ENCODE peak calls at places on chromosomes 4 and X, in five cellular contexts. M, N, E, S and U are unnamed samples.

GRCh38 chr4:158667651-158668198 is 4.0 kb downstream of the C4orf46 start:
- DNase-seq in M (no peak), N (no peak), E (no peak), S (peak; percentile 22), U (no peak)

GRCh38 chr4:122827258-122827887 is 742 bp downstream of the FGF2 start:
- DNase-seq in M (no peak), N (no peak), E (peak; percentile 60), S (peak; percentile 36), U (no peak)

GRCh38 chr4:52726821-52727580 is 24.2 kb downstream of the ERVMER34-1 start:
- DNase-seq in M (no peak), N (no peak), E (no peak), S (no peak), U (no peak)

GRCh38 chr4:1255151-1255550 is 6.2 kb upstream of the CTBP1 start:
- DNase-seq in M (no peak), N (no peak), E (no peak), S (no peak), U (no peak)

GRCh38 chr4:3307891-3308575 is 15.2 kb downstream of the RGS12 start:
- DNase-seq in M (no peak), N (no peak), E (no peak), S (no peak), U (no peak)

GRCh38 chr4:165336743-165337142 is 9.3 kb downstream of the MSMO1 start:
- DNase-seq in M (no peak), N (no peak), E (no peak), S (no peak), U (no peak)

GRCh38 chr4:78079701-78080430 is 22.7 kb downstream of the FRAS1 start:
- DNase-seq in M (no peak), N (no peak), E (no peak), S (no peak), U (no peak)

GRCh38 chrX:9340619-9341304 is 124.1 kb upstream of the TBL1X start:
- DNase-seq in M (peak; percentile 58), N (no peak), E (peak; percentile 19), S (no peak), U (no peak)

GRCh38 chr4:84342161-84342560 is 156.9 kb downstream of the NKX6-1 start:
- DNase-seq in M (no peak), N (no peak), E (no peak), S (no peak), U (no peak)

GRCh38 chr4:10571896-10572295 is 112.7 kb downstream of the CLNK start:
- DNase-seq in M (peak; percentile 18), N (no peak), E (no peak), S (no peak), U (no peak)

GRCh38 chrX:152428089-152428488 is 23.0 kb downstream of the GABRA3 start:
- DNase-seq in M (peak; percentile 71), N (no peak), E (no peak), S (no peak), U (no peak)

GRCh38 chrX:136598631-136599030 is 49.3 kb upstream of the CD40LG start:
- DNase-seq in M (no peak), N (no peak), E (no peak), S (no peak), U (no peak)

GRCh38 chr4:3573131-3573530 is 40.9 kb upstream of the LRPAP1 start:
- DNase-seq in M (no peak), N (no peak), E (no peak), S (no peak), U (no peak)

GRCh38 chrX:26347171-26347570 is 131.2 kb downstream of the MAGEB5 start:
- DNase-seq in M (no peak), N (no peak), E (no peak), S (no peak), U (no peak)

GRCh38 chrX:2693526-2694002 is 2.5 kb downstream of the CD99 start:
- DNase-seq in M (no peak), N (no peak), E (no peak), S (no peak), U (no peak)

GRCh38 chr4:144615182-144615581 is 30.8 kb upstream of the HHIP start:
- DNase-seq in M (peak; percentile 43), N (no peak), E (no peak), S (no peak), U (no peak)

GRCh38 chr4:117800636-117801035 is 233.7 kb upstream of the NDST3 start:
- DNase-seq in M (no peak), N (no peak), E (no peak), S (no peak), U (no peak)

GRCh38 chr4:38531126-38531737 is 132.8 kb upstream of the KLF3 start:
- DNase-seq in M (peak; percentile 3), N (no peak), E (no peak), S (peak; percentile 40), U (peak; percentile 4)

GRCh38 chr4:158964728-158965124 is 138.2 kb upstream of the RAPGEF2 start:
- DNase-seq in M (no peak), N (no peak), E (no peak), S (no peak), U (no peak)

GRCh38 chrX:118904664-118905063 is 69.8 kb upstream of the LONRF3 start:
- DNase-seq in M (no peak), N (no peak), E (no peak), S (no peak), U (no peak)

GRCh38 chrX:149073464-149073863 is 431.6 kb downstream of the IDS start:
- DNase-seq in M (no peak), N (no peak), E (no peak), S (no peak), U (no peak)

GRCh38 chr4:140238353-140239041 is 84.5 kb upstream of the MAML3 start:
- DNase-seq in M (peak; percentile 74), N (peak; percentile 79), E (peak; percentile 87), S (peak; percentile 84), U (peak; percentile 63)

GRCh38 chr4:69894221-69894620 is 34.3 kb upstream of the SULT1E1 start:
- DNase-seq in M (no peak), N (no peak), E (no peak), S (no peak), U (no peak)

GRCh38 chrX:25343060-25343459 is 327.3 kb upstream of the ARX start:
- DNase-seq in M (no peak), N (no peak), E (no peak), S (no peak), U (no peak)

GRCh38 chr4:120517966-120518365 is 404.6 kb downstream of the PRDM5 start:
- DNase-seq in M (peak; percentile 65), N (peak; percentile 10), E (no peak), S (no peak), U (peak; percentile 48)

GRCh38 chr4:122914292-122914904 is 8.0 kb downstream of the NUDT6 start:
- DNase-seq in M (no peak), N (no peak), E (no peak), S (no peak), U (peak; percentile 29)

GRCh38 chr4:123102897-123103489 is 180.6 kb upstream of the NUDT6 start:
- DNase-seq in M (peak; percentile 33), N (no peak), E (no peak), S (peak; percentile 50), U (no peak)

GRCh38 chrX:32191316-32191715 is 1020.0 kb downstream of the DMD start:
- DNase-seq in M (no peak), N (no peak), E (no peak), S (no peak), U (no peak)

GRCh38 chr4:120043828-120044227 is 22.8 kb downstream of the MAD2L1 start:
- DNase-seq in M (no peak), N (no peak), E (no peak), S (no peak), U (no peak)

GRCh38 chrX:70426286-70427278 is 3.5 kb downstream of the GDPD2 start:
- DNase-seq in M (no peak), N (no peak), E (no peak), S (no peak), U (no peak)

GRCh38 chrX:70423937-70424336 is 823 bp downstream of the GDPD2 start:
- DNase-seq in M (no peak), N (no peak), E (no peak), S (no peak), U (no peak)

GRCh38 chrX:70421618-70422017 is 1.5 kb upstream of the GDPD2 start:
- DNase-seq in M (no peak), N (no peak), E (no peak), S (no peak), U (no peak)

GRCh38 chrX:70424801-70425200 is 1.7 kb downstream of the GDPD2 start:
- DNase-seq in M (no peak), N (no peak), E (no peak), S (no peak), U (no peak)

GRCh38 chrX:70422886-70423336 is at the start of gene GDPD2:
- DNase-seq in M (peak; percentile 38), N (no peak), E (no peak), S (peak; percentile 52), U (no peak)
- H3K27ac ChIP-seq in M (no peak within 1 kb of the TSS), N (no peak within 1 kb of the TSS), E (no peak within 1 kb of the TSS), S (no peak within 1 kb of the TSS), U (no peak within 1 kb of the TSS)

GRCh38 chr4:128385199-128385598 is 97.6 kb upstream of the PGRMC2 start:
- DNase-seq in M (peak; percentile 4), N (no peak), E (no peak), S (no peak), U (no peak)

GRCh38 chr4:128387600-128388351 is 100.2 kb upstream of the PGRMC2 start:
- DNase-seq in M (peak; percentile 53), N (no peak), E (no peak), S (no peak), U (no peak)

GRCh38 chr4:128385683-128386304 is 98.2 kb upstream of the PGRMC2 start:
- DNase-seq in M (peak; percentile 57), N (no peak), E (no peak), S (no peak), U (no peak)

GRCh38 chr4:128388352-128388630 is 100.7 kb upstream of the PGRMC2 start:
- DNase-seq in M (peak; percentile 8), N (no peak), E (no peak), S (no peak), U (no peak)

DNA sequence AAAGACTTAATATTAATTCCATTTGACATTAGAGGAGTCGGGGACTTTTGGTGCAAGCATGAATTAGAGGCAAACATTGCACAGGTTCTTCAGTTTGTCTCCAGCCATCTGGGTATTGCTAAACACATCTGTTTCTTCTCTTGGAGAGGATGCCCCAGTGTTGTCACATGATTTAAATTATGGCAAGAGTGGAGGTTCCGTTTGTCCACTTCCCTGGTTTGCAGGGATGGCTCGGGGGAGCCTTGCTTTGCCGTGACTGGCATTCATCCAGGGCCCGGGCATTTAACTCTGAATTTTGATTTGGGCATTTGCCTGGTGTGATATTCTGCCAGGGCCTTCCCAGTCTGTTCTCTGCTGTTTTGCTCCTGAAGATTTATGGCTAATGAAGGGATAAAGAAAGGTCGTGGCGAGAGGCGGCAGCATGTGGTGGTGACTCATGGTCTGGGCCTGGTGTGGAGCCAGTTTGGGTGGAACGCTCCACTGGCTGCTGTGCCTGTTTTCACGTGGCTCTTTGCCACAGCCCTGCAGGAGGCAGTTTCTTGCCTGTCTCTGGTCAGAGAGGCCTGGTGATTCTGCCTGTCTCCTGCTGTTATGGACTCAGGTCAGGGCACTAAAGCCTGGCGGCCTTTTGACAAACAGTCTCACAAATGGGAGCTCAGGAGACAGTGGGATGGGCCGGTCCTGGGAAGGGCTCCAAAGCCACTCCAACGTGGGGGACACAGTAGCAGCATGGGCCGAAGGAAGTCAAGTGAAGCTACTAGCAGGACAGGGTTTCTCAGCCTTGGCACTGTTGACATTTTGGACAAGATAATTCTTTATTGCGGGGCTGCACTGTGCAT is 99.4 kb upstream of the PGRMC2 start:
- DNase-seq in M (peak; percentile 98), N (peak; percentile 69), E (peak; percentile 84), S (no peak), U (peak; percentile 91)
- TF ChIP-seq CTCF in M (no peak), N (no peak), E (no peak), S (peak; percentile 20), U (peak; percentile 13)

GRCh38 chr4:112509243-112510190 is 6.5 kb downstream of the NEUROG2 start:
- DNase-seq in M (peak; percentile 11), N (no peak), E (no peak), S (no peak), U (no peak)
- H3K4me3 ChIP-seq in M (no peak overlapping the region), N (peak overlapping the region; percentile 66), E (no peak overlapping the region), S (no peak overlapping the region), U (peak overlapping the region; percentile 13)

GRCh38 chr4:95541094-95541493 is 7.7 kb downstream of the UNC5C start:
- DNase-seq in M (no peak), N (no peak), E (no peak), S (no peak), U (no peak)
- H3K27ac ChIP-seq in M (no peak overlapping the region), N (peak overlapping the region; percentile 61), E (peak overlapping the region; percentile 60), S (no peak overlapping the region), U (no peak overlapping the region)